ENCODE peak calls at places on chromosomes 16 and 17, in seven cellular contexts. O is A549, K is GM23338, W is HCT116, F is HL-60, M is Panc1, N is SK-N-SH. G is an unnamed sample.

GRCh38 chr17:83171661-83172060 is 92.3 kb downstream of the METRNL start:
- DNase-seq in O (no peak), K (no peak), W (no peak), F (no peak), M (no peak), N (peak), G (no peak)

GRCh38 chr17:35214192-35214591 is 20.0 kb upstream of the SLC35G3 start:
- DNase-seq in O (no peak), K (no peak), W (no peak), F (no peak), M (no peak), N (no peak), G (no peak)

GRCh38 chr16:58843675-58844074 is 109.6 kb upstream of the GOT2 start:
- DNase-seq in O (peak), K (peak), W (peak), F (peak), M (peak), N (peak), G (peak)

GRCh38 chr17:56629450-56630187 is 36.1 kb downstream of the NOG start:
- DNase-seq in O (peak), K (peak), W (peak), F (peak), M (no peak), N (peak), G (peak)

GRCh38 chr17:82315703-82316358 is 1.6 kb downstream of the CD7 start:
- DNase-seq in O (no peak), K (peak), W (no peak), F (peak), M (no peak), N (no peak), G (no peak)

GRCh38 chr17:48132375-48132774 is 24.8 kb downstream of the SNX11 start:
- DNase-seq in O (no peak), K (no peak), W (no peak), F (no peak), M (no peak), N (no peak), G (no peak)

GRCh38 chr17:37359682-37360188 is 16.1 kb upstream of the C17orf78 start:
- DNase-seq in O (no peak), K (no peak), W (no peak), F (peak), M (no peak), N (no peak), G (no peak)

GRCh38 chr16:6689643-6690042 is 643.0 kb upstream of the RBFOX1 start:
- DNase-seq in O (no peak), K (no peak), W (no peak), F (no peak), M (no peak), N (no peak), G (no peak)

GRCh38 chr17:17503566-17504130 is 7.5 kb upstream of the RASD1 start:
- DNase-seq in O (no peak), K (no peak), W (no peak), F (no peak), M (no peak), N (no peak), G (no peak)

GRCh38 chr17:32772453-32773025 is 104.4 kb downstream of the MYO1D start:
- DNase-seq in O (no peak), K (no peak), W (no peak), F (no peak), M (no peak), N (no peak), G (no peak)

GRCh38 chr17:2929881-2930533 is 133.4 kb downstream of the OR1D5 start:
- DNase-seq in O (peak), K (peak), W (peak), F (no peak), M (no peak), N (peak), G (peak)

GRCh38 chr17:42512733-42513251 is 23.2 kb upstream of the NAGLU start:
- DNase-seq in O (no peak), K (no peak), W (no peak), F (no peak), M (no peak), N (no peak), G (no peak)

GRCh38 chr16:7405166-7405565 is 72.5 kb downstream of the RBFOX1 start:
- DNase-seq in O (peak), K (peak), W (no peak), F (no peak), M (no peak), N (peak), G (peak)

GRCh38 chr17:79305831-79306687 is 231.4 kb downstream of the ENGASE start:
- DNase-seq in O (no peak), K (no peak), W (no peak), F (no peak), M (no peak), N (peak), G (peak)

GRCh38 chr17:51395621-51396020 is 135.3 kb downstream of the UTP18 start:
- DNase-seq in O (no peak), K (no peak), W (no peak), F (no peak), M (no peak), N (no peak), G (no peak)

GRCh38 chr17:32445075-32445427 is 741 bp downstream of the PSMD11 start:
- DNase-seq in O (peak), K (peak), W (no peak), F (peak), M (no peak), N (no peak), G (peak)

GRCh38 chr16:3863587-3863986 is 16.9 kb downstream of the CREBBP start:
- DNase-seq in O (no peak), K (no peak), W (no peak), F (no peak), M (no peak), N (no peak), G (no peak)

GRCh38 chr17:77494664-77495435 is 354.1 kb downstream of the SEC14L1 start:
- DNase-seq in O (peak), K (peak), W (peak), F (peak), M (peak), N (peak), G (peak)

GRCh38 chr16:23256440-23256839 is 45.7 kb upstream of the SCNN1B start:
- DNase-seq in O (no peak), K (no peak), W (no peak), F (no peak), M (no peak), N (no peak), G (no peak)

GRCh38 chr16:83233153-83233552 is 574.6 kb upstream of the HSBP1 start:
- DNase-seq in O (no peak), K (no peak), W (no peak), F (no peak), M (no peak), N (no peak), G (no peak)

GRCh38 chr17:1965556-1966273 is 59.4 kb downstream of the RTN4RL1 start:
- DNase-seq in O (no peak), K (no peak), W (no peak), F (no peak), M (no peak), N (no peak), G (no peak)

GRCh38 chr16:57422026-57422944 is 17.7 kb downstream of the CCL17 start:
- DNase-seq in O (peak), K (peak), W (no peak), F (peak), M (peak), N (peak), G (peak)

GRCh38 chr17:28796062-28796461 is 46.5 kb downstream of the FAM222B start:
- DNase-seq in O (no peak), K (no peak), W (no peak), F (no peak), M (no peak), N (no peak), G (no peak)

GRCh38 chr17:79623786-79624657 is 13.2 kb upstream of the RBFOX3 start:
- DNase-seq in O (no peak), K (no peak), W (no peak), F (no peak), M (no peak), N (peak), G (no peak)

GRCh38 chr17:64106918-64107317 is 23.0 kb downstream of the ERN1 start:
- DNase-seq in O (no peak), K (no peak), W (no peak), F (no peak), M (no peak), N (no peak), G (no peak)

GRCh38 chr17:6639651-6640535 is 618 bp downstream of the KIAA0753 start:
- DNase-seq in O (peak), K (peak), W (no peak), F (peak), M (no peak), N (no peak), G (peak)

GRCh38 chr17:81315170-81315884 is 20.2 kb upstream of the SLC38A10 start:
- DNase-seq in O (no peak), K (no peak), W (no peak), F (no peak), M (no peak), N (no peak), G (no peak)

GRCh38 chr17:79046501-79047280 is 22.7 kb downstream of the C1QTNF1 start:
- DNase-seq in O (no peak), K (no peak), W (no peak), F (no peak), M (no peak), N (peak), G (no peak)

GRCh38 chr16:68645494-68646388 is 631 bp downstream of the CDH3 start:
- DNase-seq in O (no peak), K (peak), W (no peak), F (no peak), M (no peak), N (peak), G (no peak)

GRCh38 chr16:54503011-54503410 is 216.4 kb upstream of the IRX3 start:
- DNase-seq in O (no peak), K (no peak), W (no peak), F (no peak), M (no peak), N (no peak), G (no peak)

GRCh38 chr16:3503513-3503912 is 2.7 kb downstream of the CLUAP1 start:
- DNase-seq in O (no peak), K (no peak), W (no peak), F (no peak), M (no peak), N (no peak), G (no peak)

GRCh38 chr17:30021708-30022317 is 80.4 kb downstream of the EFCAB5 start:
- DNase-seq in O (peak), K (peak), W (peak), F (peak), M (peak), N (peak), G (peak)

GRCh38 chr16:24255446-24256352 is at the start of gene CACNG3:
- DNase-seq in O (peak), K (peak), W (no peak), F (peak), M (no peak), N (peak), G (peak)

GRCh38 chr17:574061-574460 is 140.6 kb downstream of the VPS53 start:
- DNase-seq in O (no peak), K (no peak), W (no peak), F (no peak), M (no peak), N (no peak), G (no peak)
- TF ChIP-seq REST in O (no peak), K (no peak), W (no peak), F (no peak), M (no peak), N (no peak), G (no peak)

GRCh38 chr16:31569360-31569717 is 41.6 kb downstream of the AHSP start:
- DNase-seq in O (no peak), K (peak), W (no peak), F (no peak), M (no peak), N (peak), G (no peak)

DNA sequence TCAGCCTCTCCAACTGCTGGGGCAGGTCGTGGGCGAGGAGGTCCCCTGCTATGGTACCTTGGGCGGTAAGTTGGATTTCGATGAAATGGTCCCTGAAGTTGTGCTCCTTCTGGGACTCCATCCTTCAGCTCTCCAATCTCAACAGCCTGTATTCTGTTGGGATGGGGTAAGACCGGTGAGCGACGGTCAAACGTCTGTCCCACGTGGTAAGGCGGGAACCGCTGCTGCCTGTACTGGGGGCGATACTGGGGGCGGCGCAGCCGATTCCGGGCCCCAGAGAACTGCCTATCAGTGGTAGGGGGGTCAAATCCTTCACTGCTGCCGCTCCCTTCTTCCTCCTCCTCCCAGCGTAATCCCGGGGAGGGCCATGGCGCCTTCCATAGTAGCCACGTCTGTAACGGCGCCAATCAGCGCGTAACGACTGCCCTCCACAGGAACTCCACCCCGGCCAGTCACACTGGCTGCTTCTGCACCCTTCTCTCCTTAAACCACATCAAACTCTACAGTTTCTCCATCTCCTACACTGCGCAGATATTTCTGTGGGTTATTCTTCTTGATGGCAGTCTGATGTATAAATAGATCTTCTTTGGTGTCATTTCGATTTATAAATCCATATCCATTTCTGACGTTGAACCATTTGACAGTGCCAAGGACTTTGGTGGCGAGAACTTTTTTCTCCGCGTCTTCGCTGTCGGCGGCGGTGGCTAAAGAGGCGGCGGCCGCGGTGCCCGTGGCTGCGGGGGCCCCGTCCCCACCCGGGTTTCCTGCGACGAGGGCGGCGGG is 41.1 kb downstream of the AHSP start:
- DNase-seq in O (no peak), K (peak), W (no peak), F (no peak), M (no peak), N (peak), G (peak)
- TF ChIP-seq REST in O (no peak), K (no peak), W (no peak), F (no peak), M (no peak), N (no peak), G (no peak)

GRCh38 chr16:77398495-77398894 is 36.3 kb downstream of the ADAMTS18 start:
- DNase-seq in O (no peak), K (no peak), W (no peak), F (no peak), M (no peak), N (no peak), G (no peak)

GRCh38 chr16:77399546-77399945 is 35.3 kb downstream of the ADAMTS18 start:
- DNase-seq in O (no peak), K (no peak), W (no peak), F (no peak), M (no peak), N (no peak), G (no peak)

GRCh38 chr16:77394699-77395098 is 40.1 kb downstream of the ADAMTS18 start:
- DNase-seq in O (no peak), K (no peak), W (no peak), F (no peak), M (no peak), N (no peak), G (no peak)

GRCh38 chr16:77399066-77399465 is 35.8 kb downstream of the ADAMTS18 start:
- DNase-seq in O (no peak), K (no peak), W (no peak), F (no peak), M (no peak), N (no peak), G (no peak)

GRCh38 chr16:77396461-77396860 is 38.4 kb downstream of the ADAMTS18 start:
- DNase-seq in O (no peak), K (no peak), W (no peak), F (no peak), M (no peak), N (no peak), G (no peak)
- TF ChIP-seq REST in O (no peak), K (no peak), W (no peak), F (no peak), M (no peak), N (no peak), G (no peak)

GRCh38 chr16:12268602-12269001 is 292.1 kb downstream of the SNX29 start:
- DNase-seq in O (no peak), K (no peak), W (no peak), F (no peak), M (no peak), N (no peak), G (no peak)

GRCh38 chr16:12267491-12267890 is 291.0 kb downstream of the SNX29 start:
- DNase-seq in O (no peak), K (no peak), W (no peak), F (no peak), M (no peak), N (no peak), G (no peak)

GRCh38 chr16:12260647-12261262 is 284.2 kb downstream of the SNX29 start:
- DNase-seq in O (peak), K (peak), W (peak), F (no peak), M (no peak), N (no peak), G (peak)

GRCh38 chr16:12262454-12263180 is 286.1 kb downstream of the SNX29 start:
- DNase-seq in O (peak), K (no peak), W (no peak), F (no peak), M (no peak), N (no peak), G (no peak)

GRCh38 chr16:12265168-12265567 is 288.6 kb downstream of the SNX29 start:
- DNase-seq in O (no peak), K (no peak), W (no peak), F (no peak), M (no peak), N (no peak), G (no peak)
- TF ChIP-seq REST in O (no peak), K (no peak), W (no peak), F (no peak), M (no peak), N (no peak), G (no peak)